ENCODE peak calls at places on chromosomes 5 and 9, in four cellular contexts. A, G, V and H are unnamed samples.

GRCh38 chr9:28051559-28051958 is 478.3 kb upstream of the C9orf72 start:
- DNase-seq in G (no peak), V (no peak), A (no peak), H (no peak)

GRCh38 chr5:88675159-88675757 is 207.7 kb downstream of the MEF2C start:
- DNase-seq in A (peak), G (no peak), V (peak), H (no peak)

GRCh38 chr9:131117111-131117761 is 8.2 kb upstream of the NUP214 start:
- DNase-seq in V (no peak), G (no peak), A (no peak), H (no peak)

GRCh38 chr9:99490736-99491135 is 268.7 kb downstream of the SEC61B start:
- DNase-seq in G (no peak), A (no peak), V (no peak), H (no peak)

GRCh38 chr5:43255704-43256103 is 57.5 kb downstream of the HMGCS1 start:
- DNase-seq in V (no peak), A (no peak), G (no peak), H (no peak)

GRCh38 chr5:161966544-161966943 is 101.0 kb upstream of the GABRG2 start:
- DNase-seq in V (no peak), G (no peak), A (no peak), H (no peak)

GRCh38 chr5:120886351-120886860 is 422.3 kb downstream of the PRR16 start:
- DNase-seq in V (no peak), A (no peak), G (no peak), H (no peak)

GRCh38 chr5:143437666-143438273 is 34.3 kb upstream of the NR3C1 start:
- DNase-seq in G (no peak), V (no peak), A (peak), H (no peak)

GRCh38 chr9:120876842-120877240 is at the start of gene PHF19:
- DNase-seq in V (no peak), G (no peak), A (peak), H (no peak)

GRCh38 chr5:125205604-125206221 is 459.3 kb upstream of the ZNF608 start:
- DNase-seq in A (no peak), G (no peak), V (no peak), H (no peak)

GRCh38 chr5:6085461-6085860 is 292.9 kb downstream of the MED10 start:
- DNase-seq in A (no peak), G (no peak), V (no peak), H (no peak)

GRCh38 chr9:123111977-123112869 is 78.8 kb downstream of the GPR21 start:
- DNase-seq in A (peak), G (no peak), V (no peak), H (no peak)

GRCh38 chr5:137075163-137075970 is 423.8 kb downstream of the SPOCK1 start:
- DNase-seq in A (peak), V (no peak), G (peak), H (no peak)

GRCh38 chr9:2120926-2121689 is 106.0 kb downstream of the SMARCA2 start:
- DNase-seq in V (no peak), G (no peak), A (no peak), H (no peak)

GRCh38 chr9:110842169-110842568 is 173.6 kb downstream of the MUSK start:
- DNase-seq in G (no peak), A (no peak), V (no peak), H (no peak)

GRCh38 chr5:76946090-76946489 is 6.8 kb upstream of the CRHBP start:
- DNase-seq in A (no peak), V (no peak), G (no peak), H (no peak)

GRCh38 chr5:11251242-11251641 is 490.2 kb upstream of the DAP start:
- DNase-seq in V (no peak), G (no peak), A (no peak), H (no peak)

GRCh38 chr9:118455259-118455658 is 751.1 kb downstream of the TLR4 start:
- DNase-seq in V (no peak), A (no peak), G (no peak), H (no peak)

GRCh38 chr9:36575411-36575882 is 2.8 kb downstream of the MELK start:
- DNase-seq in A (no peak), G (no peak), V (no peak), H (no peak)

GRCh38 chr9:24516463-24516862 is 29.2 kb downstream of the IZUMO3 start:
- DNase-seq in G (no peak), V (no peak), A (no peak), H (no peak)

GRCh38 chr5:123116063-123116462 is 27.0 kb downstream of the PRDM6 start:
- DNase-seq in V (no peak), A (no peak), G (no peak), H (no peak)

GRCh38 chr9:78030553-78031270 is 899 bp downstream of the GNAQ start:
- DNase-seq in V (peak), A (peak), G (peak), H (peak)